ENCODE peak calls at places on chromosomes 11 and 22, in nine cellular contexts. X is kidney; U is EL; I is activated T-helper 1 cell treated with Interleukin-2 at 50 U/mL for 16 hours; R is pons; H is stromal cell of bone marrow; J is HS-5; L is effector memory CD4-positive, alpha-beta T cell; T is stimulated activated CD4-positive, alpha-beta T cell treated with anti-CD3 and anti-CD28 coated beads, Interleukin-12 subunit alpha, Interleukin-12 subunit beta, amount 100 ng/mL, for 4 hours. F is an unnamed sample.

GRCh38 chr11:131880976-131881375 is 510.6 kb downstream of the NTM start:
- DNase-seq in T (no peak), R (no peak), H (no peak), I (no peak), L (no peak), U (no peak), X (no peak), J (no peak), F (no peak)

GRCh38 chr22:24141586-24141985 is 39.7 kb upstream of the SUSD2 start:
- DNase-seq in J (no peak), H (no peak), T (no peak), I (no peak), U (no peak), L (no peak), R (no peak), X (no peak), F (no peak)

GRCh38 chr11:85898456-85898855 is 43.3 kb downstream of the CCDC83 start:
- DNase-seq in I (no peak), L (no peak), J (peak), U (no peak), T (no peak), R (no peak), X (no peak), H (no peak), F (no peak)

GRCh38 chr11:71500601-71501021 is 26.5 kb upstream of the KRTAP5-7 start:
- DNase-seq in L (no peak), T (no peak), X (no peak), R (peak), I (no peak), H (no peak), U (no peak), J (no peak), F (peak)

GRCh38 chr22:30221121-30221992 is 25.2 kb downstream of the LIF start:
- DNase-seq in H (no peak), T (peak), J (no peak), L (peak), I (peak), X (no peak), R (no peak), U (no peak), F (no peak)

GRCh38 chr11:5420993-5421392 is 918 bp upstream of the OR51Q1 start:
- DNase-seq in L (no peak), I (no peak), U (no peak), H (no peak), X (no peak), R (no peak), J (no peak), T (no peak), F (no peak)

GRCh38 chr11:83639995-83640758 is 354.0 kb upstream of the CCDC90B start:
- DNase-seq in I (no peak), X (no peak), R (no peak), U (no peak), J (no peak), H (no peak), L (no peak), T (no peak), F (peak)

GRCh38 chr22:30968015-30968923 is at the start of gene MORC2:
- DNase-seq in H (peak), U (no peak), T (no peak), L (no peak), X (peak), I (no peak), R (peak), J (no peak), F (no peak)

GRCh38 chr22:19666663-19667593 is 47.4 kb upstream of the SEPTIN5 start:
- DNase-seq in T (no peak), R (no peak), U (peak), J (no peak), H (no peak), L (no peak), I (no peak), X (no peak), F (no peak)

GRCh38 chr11:119594639-119595249 is 134.3 kb downstream of the NECTIN1 start:
- DNase-seq in J (peak), H (peak), X (no peak), T (no peak), U (peak), L (no peak), R (no peak), I (no peak), F (no peak)

GRCh38 chr11:61489833-61490585 is 18.5 kb upstream of the LRRC10B start:
- DNase-seq in I (no peak), R (no peak), H (peak), U (no peak), L (no peak), X (peak), T (no peak), J (no peak), F (no peak)

GRCh38 chr22:36569999-36570398 is 41.0 kb upstream of the EIF3D start:
- DNase-seq in X (no peak), J (no peak), I (no peak), H (no peak), T (no peak), L (no peak), R (no peak), U (peak), F (peak)

GRCh38 chr22:37309221-37310074 is 27.1 kb downstream of the CYTH4 start:
- DNase-seq in R (no peak), H (no peak), T (peak), I (no peak), U (peak), X (no peak), L (no peak), J (no peak), F (no peak)

GRCh38 chr11:75625970-75626691 is 42.7 kb downstream of the MAP6 start:
- DNase-seq in I (no peak), L (no peak), H (peak), U (peak), X (no peak), R (no peak), T (no peak), J (peak), F (no peak)

GRCh38 chr11:44980533-44981427 is 30.1 kb upstream of the TP53I11 start:
- DNase-seq in R (no peak), U (no peak), I (no peak), T (no peak), L (no peak), H (no peak), X (peak), J (no peak), F (no peak)

GRCh38 chr11:59182457-59183151 is 10.7 kb downstream of the DTX4 start:
- DNase-seq in L (no peak), J (no peak), I (no peak), X (no peak), H (no peak), U (no peak), R (no peak), T (no peak), F (peak)

GRCh38 chr22:20111045-20111688 is 4.7 kb upstream of the RANBP1 start:
- DNase-seq in X (peak), H (no peak), R (no peak), U (no peak), L (no peak), J (no peak), I (no peak), T (no peak), F (peak)